ENCODE peak calls at places on chromosome 19, in ten cellular contexts. One of them, this sample, is unnamed. For H3K9me3, the result is how much of the 10 kb centered on the place peaks cover.

GRCh38 chr19:43723588-43723987 is 7.7 kb downstream of the IRGC start:
- DNase-seq in HCT116: peak
- DNase-seq in transverse colon: no peak
- DNase-seq in K562: no peak
- DNase-seq in breast epithelium: no peak
- DNase-seq in upper lobe of left lung: no peak
- DNase-seq in esophagus muscularis mucosa: no peak
- DNase-seq in prostate gland: no peak
- DNase-seq in SK-N-SH: no peak
- DNase-seq in stomach: no peak
- DNase-seq in this sample: no peak

GRCh38 chr19:41376241-41376997 is at the start of gene TMEM91:
- DNase-seq in HCT116: no peak
- DNase-seq in transverse colon: peak
- DNase-seq in K562: peak
- DNase-seq in breast epithelium: no peak
- DNase-seq in upper lobe of left lung: peak
- DNase-seq in esophagus muscularis mucosa: no peak
- DNase-seq in prostate gland: peak
- DNase-seq in SK-N-SH: peak
- DNase-seq in stomach: peak
- DNase-seq in this sample: peak

GRCh38 chr19:11375143-11375948 is 880 bp downstream of the SWSAP1 start:
- DNase-seq in HCT116: no peak
- DNase-seq in transverse colon: peak
- DNase-seq in K562: no peak
- DNase-seq in breast epithelium: peak
- DNase-seq in upper lobe of left lung: peak
- DNase-seq in esophagus muscularis mucosa: no peak
- DNase-seq in prostate gland: peak
- DNase-seq in SK-N-SH: peak
- DNase-seq in stomach: peak
- DNase-seq in this sample: peak

GRCh38 chr19:35609881-35610353 is 2.6 kb upstream of the HAUS5 start:
- DNase-seq in HCT116: no peak
- DNase-seq in transverse colon: no peak
- DNase-seq in K562: no peak
- DNase-seq in breast epithelium: no peak
- DNase-seq in upper lobe of left lung: no peak
- DNase-seq in esophagus muscularis mucosa: no peak
- DNase-seq in prostate gland: no peak
- DNase-seq in SK-N-SH: no peak
- DNase-seq in stomach: no peak
- DNase-seq in this sample: peak

GRCh38 chr19:42282036-42282762 is 13.1 kb downstream of the CIC start:
- DNase-seq in HCT116: no peak
- DNase-seq in transverse colon: no peak
- DNase-seq in K562: no peak
- DNase-seq in breast epithelium: no peak
- DNase-seq in upper lobe of left lung: no peak
- DNase-seq in esophagus muscularis mucosa: no peak
- DNase-seq in prostate gland: no peak
- DNase-seq in SK-N-SH: no peak
- DNase-seq in stomach: no peak
- DNase-seq in this sample: peak

GRCh38 chr19:12162882-12163806 is at the start of gene ZNF136:
- DNase-seq in HCT116: peak
- DNase-seq in transverse colon: peak
- DNase-seq in K562: peak
- DNase-seq in breast epithelium: peak
- DNase-seq in upper lobe of left lung: peak
- DNase-seq in esophagus muscularis mucosa: peak
- DNase-seq in prostate gland: peak
- DNase-seq in SK-N-SH: peak
- DNase-seq in stomach: peak
- DNase-seq in this sample: peak

GRCh38 chr19:5686647-5687359 is 3.3 kb upstream of the RPL36 start:
- DNase-seq in HCT116: peak
- DNase-seq in transverse colon: peak
- DNase-seq in K562: peak
- DNase-seq in breast epithelium: peak
- DNase-seq in upper lobe of left lung: peak
- DNase-seq in esophagus muscularis mucosa: peak
- DNase-seq in prostate gland: peak
- DNase-seq in SK-N-SH: peak
- DNase-seq in stomach: peak
- DNase-seq in this sample: peak

GRCh38 chr19:33462112-33462726 is 59.4 kb downstream of the PEPD start:
- DNase-seq in HCT116: no peak
- DNase-seq in transverse colon: no peak
- DNase-seq in K562: no peak
- DNase-seq in breast epithelium: no peak
- DNase-seq in upper lobe of left lung: peak
- DNase-seq in esophagus muscularis mucosa: no peak
- DNase-seq in prostate gland: no peak
- DNase-seq in SK-N-SH: no peak
- DNase-seq in stomach: no peak
- DNase-seq in this sample: peak

GRCh38 chr19:4609878-4610511 is 29.3 kb upstream of the TNFAIP8L1 start:
- DNase-seq in HCT116: no peak
- DNase-seq in transverse colon: no peak
- DNase-seq in K562: no peak
- DNase-seq in breast epithelium: no peak
- DNase-seq in upper lobe of left lung: peak
- DNase-seq in esophagus muscularis mucosa: no peak
- DNase-seq in prostate gland: no peak
- DNase-seq in SK-N-SH: peak
- DNase-seq in stomach: no peak
- DNase-seq in this sample: peak

GRCh38 chr19:2602391-2603181 is 99.9 kb downstream of the GNG7 start:
- DNase-seq in HCT116: no peak
- DNase-seq in transverse colon: peak
- DNase-seq in K562: no peak
- DNase-seq in breast epithelium: peak
- DNase-seq in upper lobe of left lung: peak
- DNase-seq in esophagus muscularis mucosa: peak
- DNase-seq in prostate gland: peak
- DNase-seq in SK-N-SH: peak
- DNase-seq in stomach: peak
- DNase-seq in this sample: peak
- TF ChIP-seq POLR2AphosphoS5 in HCT116: no peak
- TF ChIP-seq POLR2AphosphoS5 in transverse colon: peak
- TF ChIP-seq POLR2AphosphoS5 in K562: no peak
- TF ChIP-seq POLR2AphosphoS5 in breast epithelium: peak
- TF ChIP-seq POLR2AphosphoS5 in upper lobe of left lung: peak
- TF ChIP-seq POLR2AphosphoS5 in esophagus muscularis mucosa: peak
- TF ChIP-seq POLR2AphosphoS5 in prostate gland: peak
- TF ChIP-seq POLR2AphosphoS5 in SK-N-SH: peak
- TF ChIP-seq POLR2AphosphoS5 in stomach: peak
- TF ChIP-seq POLR2AphosphoS5 in this sample: peak

GRCh38 chr19:53196777-53197396 is 3.7 kb upstream of the ZNF665 start:
- DNase-seq in HCT116: peak
- DNase-seq in transverse colon: peak
- DNase-seq in K562: peak
- DNase-seq in breast epithelium: peak
- DNase-seq in upper lobe of left lung: peak
- DNase-seq in esophagus muscularis mucosa: peak
- DNase-seq in prostate gland: peak
- DNase-seq in SK-N-SH: peak
- DNase-seq in stomach: peak
- DNase-seq in this sample: peak
- H3K9me3 ChIP-seq in HCT116: under half
- H3K9me3 ChIP-seq in transverse colon: under half
- H3K9me3 ChIP-seq in K562: under half
- H3K9me3 ChIP-seq in breast epithelium: under half
- H3K9me3 ChIP-seq in upper lobe of left lung: under half
- H3K9me3 ChIP-seq in esophagus muscularis mucosa: under half
- H3K9me3 ChIP-seq in prostate gland: under half
- H3K9me3 ChIP-seq in SK-N-SH: under half
- H3K9me3 ChIP-seq in stomach: under half
- H3K9me3 ChIP-seq in this sample: under half

GRCh38 chr19:45873219-45873772 is 9.2 kb downstream of the FOXA3 start:
- DNase-seq in HCT116: no peak
- DNase-seq in transverse colon: no peak
- DNase-seq in K562: no peak
- DNase-seq in breast epithelium: no peak
- DNase-seq in upper lobe of left lung: no peak
- DNase-seq in esophagus muscularis mucosa: no peak
- DNase-seq in prostate gland: no peak
- DNase-seq in SK-N-SH: no peak
- DNase-seq in stomach: no peak
- DNase-seq in this sample: no peak

GRCh38 chr19:45876161-45876410 is 9.9 kb downstream of the IRF2BP1 start:
- DNase-seq in HCT116: no peak
- DNase-seq in transverse colon: no peak
- DNase-seq in K562: no peak
- DNase-seq in breast epithelium: no peak
- DNase-seq in upper lobe of left lung: no peak
- DNase-seq in esophagus muscularis mucosa: no peak
- DNase-seq in prostate gland: no peak
- DNase-seq in SK-N-SH: no peak
- DNase-seq in stomach: no peak
- DNase-seq in this sample: no peak

GRCh38 chr19:45870798-45871197 is 6.7 kb downstream of the FOXA3 start:
- DNase-seq in HCT116: no peak
- DNase-seq in transverse colon: no peak
- DNase-seq in K562: no peak
- DNase-seq in breast epithelium: no peak
- DNase-seq in upper lobe of left lung: no peak
- DNase-seq in esophagus muscularis mucosa: no peak
- DNase-seq in prostate gland: no peak
- DNase-seq in SK-N-SH: no peak
- DNase-seq in stomach: no peak
- DNase-seq in this sample: no peak

GRCh38 chr19:45874620-45874966 is 10.5 kb downstream of the FOXA3 start:
- DNase-seq in HCT116: no peak
- DNase-seq in transverse colon: no peak
- DNase-seq in K562: no peak
- DNase-seq in breast epithelium: no peak
- DNase-seq in upper lobe of left lung: no peak
- DNase-seq in esophagus muscularis mucosa: no peak
- DNase-seq in prostate gland: no peak
- DNase-seq in SK-N-SH: no peak
- DNase-seq in stomach: no peak
- DNase-seq in this sample: no peak

GRCh38 chr19:45872095-45872919 is 8.2 kb downstream of the FOXA3 start:
- DNase-seq in HCT116: no peak
- DNase-seq in transverse colon: no peak
- DNase-seq in K562: no peak
- DNase-seq in breast epithelium: no peak
- DNase-seq in upper lobe of left lung: no peak
- DNase-seq in esophagus muscularis mucosa: no peak
- DNase-seq in prostate gland: no peak
- DNase-seq in SK-N-SH: no peak
- DNase-seq in stomach: no peak
- DNase-seq in this sample: no peak
- H3K27ac ChIP-seq in HCT116: no peak
- H3K27ac ChIP-seq in transverse colon: no peak
- H3K27ac ChIP-seq in K562: peak
- H3K27ac ChIP-seq in breast epithelium: no peak
- H3K27ac ChIP-seq in upper lobe of left lung: no peak
- H3K27ac ChIP-seq in esophagus muscularis mucosa: no peak
- H3K27ac ChIP-seq in prostate gland: no peak
- H3K27ac ChIP-seq in SK-N-SH: no peak
- H3K27ac ChIP-seq in stomach: no peak
- H3K27ac ChIP-seq in this sample: no peak

GRCh38 chr19:49678970-49679831 is 2.1 kb downstream of the PRMT1 start:
- DNase-seq in HCT116: no peak
- DNase-seq in transverse colon: no peak
- DNase-seq in K562: no peak
- DNase-seq in breast epithelium: no peak
- DNase-seq in upper lobe of left lung: no peak
- DNase-seq in esophagus muscularis mucosa: no peak
- DNase-seq in prostate gland: no peak
- DNase-seq in SK-N-SH: no peak
- DNase-seq in stomach: no peak
- DNase-seq in this sample: peak
- TF ChIP-seq POLR2AphosphoS5 in HCT116: no peak
- TF ChIP-seq POLR2AphosphoS5 in transverse colon: no peak
- TF ChIP-seq POLR2AphosphoS5 in K562: no peak
- TF ChIP-seq POLR2AphosphoS5 in breast epithelium: no peak
- TF ChIP-seq POLR2AphosphoS5 in upper lobe of left lung: no peak
- TF ChIP-seq POLR2AphosphoS5 in esophagus muscularis mucosa: no peak
- TF ChIP-seq POLR2AphosphoS5 in prostate gland: no peak
- TF ChIP-seq POLR2AphosphoS5 in SK-N-SH: no peak
- TF ChIP-seq POLR2AphosphoS5 in stomach: no peak
- TF ChIP-seq POLR2AphosphoS5 in this sample: no peak

GRCh38 chr19:58243351-58243750 is 14.6 kb downstream of the ZNF544 start:
- DNase-seq in HCT116: no peak
- DNase-seq in transverse colon: no peak
- DNase-seq in K562: no peak
- DNase-seq in breast epithelium: no peak
- DNase-seq in upper lobe of left lung: no peak
- DNase-seq in esophagus muscularis mucosa: no peak
- DNase-seq in prostate gland: no peak
- DNase-seq in SK-N-SH: no peak
- DNase-seq in stomach: no peak
- DNase-seq in this sample: no peak
- H3K9me3 ChIP-seq in HCT116: under half
- H3K9me3 ChIP-seq in transverse colon: half or more
- H3K9me3 ChIP-seq in K562: under half
- H3K9me3 ChIP-seq in breast epithelium: half or more
- H3K9me3 ChIP-seq in upper lobe of left lung: half or more
- H3K9me3 ChIP-seq in esophagus muscularis mucosa: half or more
- H3K9me3 ChIP-seq in prostate gland: under half
- H3K9me3 ChIP-seq in SK-N-SH: under half
- H3K9me3 ChIP-seq in stomach: half or more
- H3K9me3 ChIP-seq in this sample: half or more

GRCh38 chr19:58579473-58580142 is 6.5 kb upstream of the MZF1 start:
- DNase-seq in HCT116: no peak
- DNase-seq in transverse colon: no peak
- DNase-seq in K562: no peak
- DNase-seq in breast epithelium: no peak
- DNase-seq in upper lobe of left lung: no peak
- DNase-seq in esophagus muscularis mucosa: no peak
- DNase-seq in prostate gland: peak
- DNase-seq in SK-N-SH: no peak
- DNase-seq in stomach: no peak
- DNase-seq in this sample: peak
- H3K27ac ChIP-seq in HCT116: no peak
- H3K27ac ChIP-seq in transverse colon: no peak
- H3K27ac ChIP-seq in K562: no peak
- H3K27ac ChIP-seq in breast epithelium: no peak
- H3K27ac ChIP-seq in upper lobe of left lung: no peak
- H3K27ac ChIP-seq in esophagus muscularis mucosa: peak
- H3K27ac ChIP-seq in prostate gland: no peak
- H3K27ac ChIP-seq in SK-N-SH: no peak
- H3K27ac ChIP-seq in stomach: no peak
- H3K27ac ChIP-seq in this sample: no peak

This sample was measured in spleen.